ENCODE peak calls at places on chromosomes 11 and 22, in four cellular contexts. R is stomach, C is HCT116, J is GM23338. Q is an unnamed sample.

GRCh38 chr11:12973529-12974181 is 35.5 kb upstream of the RASSF10 start:
- DNase-seq in C (no peak), R (no peak), J (no peak), Q (no peak)

GRCh38 chr22:32539631-32540449 is 65.2 kb downstream of the FBXO7 start:
- DNase-seq in J (no peak), R (no peak), C (no peak), Q (no peak)

GRCh38 chr11:107785401-107785800 is 73.2 kb downstream of the SLC35F2 start:
- DNase-seq in R (no peak), C (no peak), J (no peak), Q (no peak)

GRCh38 chr11:30016588-30017363 is at the start of gene KCNA4:
- DNase-seq in J (peak; percentile 84), R (no peak), C (no peak), Q (no peak)

GRCh38 chr11:131867457-131868257 is 497.2 kb downstream of the NTM start:
- DNase-seq in R (peak; percentile 34), J (peak; percentile 87), C (no peak), Q (no peak)

GRCh38 chr11:47083913-47084312 is 92.8 kb downstream of the ARFGAP2 start:
- DNase-seq in J (no peak), R (no peak), C (no peak), Q (no peak)

GRCh38 chr22:20607157-20607907 is 99.9 kb downstream of the MED15 start:
- DNase-seq in R (no peak), J (peak; percentile 27), C (no peak), Q (no peak)

GRCh38 chr11:119531091-119531490 is 108.1 kb upstream of the THY1 start:
- DNase-seq in R (no peak), C (no peak), J (no peak), Q (no peak)

GRCh38 chr11:7672960-7673723 is at the start of gene CYB5R2:
- DNase-seq in C (peak; percentile 13), R (peak; percentile 80), J (peak; percentile 80), Q (no peak)

DNA sequence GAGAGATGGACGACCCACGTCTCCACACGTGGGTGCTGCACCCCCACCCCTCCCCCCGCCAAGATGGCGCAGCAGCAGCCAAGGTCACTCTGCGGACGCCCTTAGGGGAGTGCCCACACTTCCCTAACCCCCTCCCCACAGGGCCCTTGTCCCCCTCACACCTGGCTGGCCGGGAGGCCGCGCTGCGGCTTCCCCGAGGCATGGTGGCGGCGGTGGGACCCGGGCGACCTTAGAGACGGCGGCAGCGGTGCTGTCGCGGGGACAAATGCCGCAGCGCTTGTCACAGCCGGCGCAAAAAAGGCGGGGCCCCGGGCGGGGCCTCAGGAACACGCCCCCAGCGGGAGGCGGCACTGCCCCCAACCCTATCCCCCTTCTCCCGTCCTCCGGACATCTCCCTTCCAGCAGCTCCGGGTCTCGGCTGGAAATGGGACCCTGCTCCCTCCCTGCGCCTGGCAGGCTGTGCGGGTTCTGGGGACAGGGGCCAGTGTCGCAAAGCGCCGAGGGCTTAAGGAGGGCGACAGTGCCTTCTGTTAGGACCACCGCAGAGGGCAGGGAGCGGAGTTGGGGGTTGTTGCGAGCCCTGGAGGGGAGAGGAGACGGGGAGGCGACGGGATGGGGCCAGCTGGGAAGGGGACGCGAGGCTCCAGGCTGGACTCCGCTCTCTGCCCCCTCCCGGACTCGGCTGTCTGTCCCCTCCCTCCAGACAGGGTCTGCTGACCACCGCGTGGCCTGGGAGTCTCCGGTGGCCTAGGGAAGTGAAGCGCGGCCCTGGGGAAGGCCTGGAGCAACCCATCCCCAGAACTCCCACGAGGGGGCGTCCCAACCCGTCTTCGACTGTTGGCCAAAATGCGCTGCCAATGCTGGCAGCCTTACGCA is at the start of gene CHCHD10:
- DNase-seq in J (peak; percentile 90), C (peak; percentile 60), R (peak; percentile 85), Q (peak; percentile 95)
- TF ChIP-seq POLR2AphosphoS5 in J (peak; percentile 60), C (peak; percentile 84), R (peak; percentile 65), Q (peak; percentile 53)

GRCh38 chr22:29531419-29531818 is 22.1 kb downstream of the THOC5 start:
- DNase-seq in J (no peak), R (no peak), C (no peak), Q (no peak)
- H3K36me3 ChIP-seq in J (peaks cover 54% of the 10 kb centered on the region), R (peaks cover 100% of the 10 kb centered on the region), C (peaks cover 71% of the 10 kb centered on the region), Q (peaks cover 89% of the 10 kb centered on the region)

GRCh38 chr11:19686234-19686633 is 26.4 kb upstream of the NAV2 start:
- DNase-seq in C (no peak), R (no peak), J (no peak), Q (no peak)

GRCh38 chr11:19683862-19684491 is 28.7 kb upstream of the NAV2 start:
- DNase-seq in C (no peak), R (no peak), J (no peak), Q (no peak)

GRCh38 chr11:19680824-19681368 is 31.7 kb upstream of the NAV2 start:
- DNase-seq in C (no peak), R (no peak), J (no peak), Q (no peak)

GRCh38 chr11:19679952-19680823 is 32.4 kb upstream of the NAV2 start:
- DNase-seq in J (peak; percentile 59), R (peak; percentile 68), C (peak; percentile 75), Q (peak; percentile 97)

DNA sequence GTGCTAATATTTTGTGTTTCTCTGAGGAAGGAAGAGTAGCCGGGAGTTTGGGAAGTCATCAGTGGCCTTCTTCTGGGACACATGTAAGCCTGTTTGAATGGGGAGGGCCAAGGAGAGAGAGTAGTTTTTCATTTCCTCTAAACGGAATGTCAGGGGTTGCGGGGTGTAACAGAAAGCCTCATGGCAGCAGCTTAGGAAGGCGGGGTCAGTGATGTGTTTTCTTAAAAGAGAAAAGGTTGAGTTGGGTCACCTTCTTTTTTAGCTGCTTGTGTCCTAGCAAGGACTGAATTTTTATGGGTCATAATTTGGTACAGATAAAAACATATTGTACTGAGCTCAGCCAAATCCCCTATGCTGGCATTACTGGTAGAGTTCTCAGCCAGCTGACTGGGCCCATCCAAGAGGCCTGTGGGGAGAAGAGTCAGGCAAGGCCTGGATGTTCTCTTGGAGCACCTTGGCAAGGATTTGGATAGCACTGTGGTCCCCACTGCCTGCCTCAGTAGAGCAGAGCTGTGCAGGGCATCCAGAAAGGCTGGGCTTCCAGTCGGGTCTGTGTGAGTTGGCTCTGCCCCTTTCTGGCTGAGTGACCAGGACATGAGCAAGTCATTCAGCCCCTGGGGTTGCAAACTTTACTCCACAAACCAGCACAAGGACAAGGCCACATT is 29.4 kb upstream of the NAV2 start:
- DNase-seq in C (no peak), R (no peak), J (no peak), Q (no peak)
- TF ChIP-seq POLR2AphosphoS5 in C (no peak), R (peak; percentile 36), J (no peak), Q (peak; percentile 60)

DNA sequence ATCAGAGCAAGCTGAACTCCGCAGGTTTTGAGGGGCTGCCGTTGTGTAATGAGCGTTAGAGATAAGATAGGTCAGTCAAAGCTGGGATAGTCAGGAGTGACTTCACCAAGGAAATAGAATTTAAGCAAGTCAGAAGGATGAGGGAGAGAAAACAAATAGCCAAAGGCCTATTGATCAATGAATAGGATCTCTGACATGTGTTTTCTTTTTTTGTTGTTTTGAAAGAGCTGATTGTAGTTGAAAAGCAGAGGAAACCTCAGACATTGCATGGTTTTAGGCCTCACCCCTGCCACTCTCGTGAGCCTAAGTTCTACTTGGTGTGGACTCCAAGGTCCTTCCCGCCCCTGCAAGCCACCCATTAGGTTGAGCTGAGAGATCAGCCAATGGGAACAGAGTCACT is 3.2 kb downstream of the EIF3L start:
- DNase-seq in R (no peak), C (no peak), J (no peak), Q (no peak)
- H3K36me3 ChIP-seq in R (peaks cover 64% of the 10 kb centered on the region), C (peaks cover 60% of the 10 kb centered on the region), J (peaks cover 69% of the 10 kb centered on the region), Q (peaks cover 66% of the 10 kb centered on the region)